ENCODE peak calls at places on chromosomes 12 and 14, in nine cellular contexts. Y is neural progenitor cell, K is AG04450, D is IMR-90, J is left lung, E is foreskin fibroblast, B is GM12865, P is A549, I is endothelial cell. T is an unnamed sample.

GRCh38 chr12:113073586-113073985 is 17.1 kb downstream of the DTX1 start:
- DNase-seq in Y (no peak), D (no peak), K (no peak), B (no peak), E (no peak), J (no peak), P (no peak), I (no peak), T (no peak)

GRCh38 chr14:69043007-69043444 is 63.9 kb upstream of the ACTN1 start:
- DNase-seq in B (no peak), K (no peak), E (no peak), P (no peak), J (peak), I (no peak), Y (no peak), D (no peak), T (no peak)

GRCh38 chr14:80425686-80426085 is 214.4 kb upstream of the DIO2 start:
- DNase-seq in I (no peak), E (peak), P (peak), J (no peak), D (peak), B (no peak), Y (no peak), K (peak), T (no peak)

GRCh38 chr12:54208591-54208990 is 19.8 kb upstream of the SMUG1 start:
- DNase-seq in E (no peak), Y (no peak), J (no peak), D (no peak), K (no peak), I (no peak), P (no peak), B (no peak), T (no peak)

GRCh38 chr12:29702222-29702621 is 81.5 kb downstream of the TMTC1 start:
- DNase-seq in I (no peak), J (no peak), D (no peak), Y (no peak), E (no peak), P (no peak), B (no peak), K (no peak), T (no peak)

GRCh38 chr14:95322646-95323045 is 2.9 kb upstream of the CLMN start:
- DNase-seq in Y (no peak), E (no peak), D (no peak), J (no peak), B (no peak), K (no peak), P (peak), I (no peak), T (no peak)

GRCh38 chr12:117033382-117034045 is 65.7 kb downstream of the TESC start:
- DNase-seq in B (no peak), J (peak), K (no peak), Y (no peak), P (no peak), I (no peak), E (no peak), D (no peak), T (peak)

GRCh38 chr14:80679273-80679672 is 262.3 kb downstream of the CEP128 start:
- DNase-seq in I (no peak), D (no peak), E (no peak), B (no peak), Y (no peak), P (no peak), K (no peak), J (no peak), T (no peak)

GRCh38 chr12:76470028-76470939 is 89.3 kb downstream of the OSBPL8 start:
- DNase-seq in J (no peak), I (no peak), K (peak), Y (no peak), P (peak), E (peak), B (peak), D (peak), T (no peak)

GRCh38 chr12:8156845-8157244 is at the start of gene ZNF705A:
- DNase-seq in E (peak), Y (no peak), D (peak), K (peak), I (no peak), P (peak), J (no peak), B (no peak), T (no peak)

GRCh38 chr14:50335989-50336391 is 23.9 kb downstream of the DMAC2L start:
- DNase-seq in Y (peak), B (no peak), I (peak), P (no peak), E (peak), K (no peak), D (peak), J (no peak), T (no peak)

GRCh38 chr12:98296462-98297079 is 218.8 kb upstream of the TMPO start:
- DNase-seq in D (no peak), Y (peak), J (no peak), B (no peak), E (no peak), P (no peak), I (no peak), K (no peak), T (no peak)

GRCh38 chr12:123427036-123427769 is 9.3 kb downstream of the RILPL2 start:
- DNase-seq in J (no peak), B (peak), D (no peak), I (no peak), P (no peak), E (no peak), K (no peak), Y (no peak), T (no peak)

GRCh38 chr12:20415013-20415412 is 46.7 kb downstream of the PDE3A start:
- DNase-seq in D (no peak), J (no peak), K (no peak), Y (no peak), E (no peak), P (no peak), I (no peak), B (no peak), T (no peak)

GRCh38 chr12:57110189-57111045 is 745 bp downstream of the STAT6 start:
- DNase-seq in E (peak), I (peak), B (peak), P (peak), K (no peak), Y (peak), D (peak), J (peak), T (no peak)

GRCh38 chr12:30599631-30600030 is 96.0 kb downstream of the IPO8 start:
- DNase-seq in B (no peak), Y (no peak), P (peak), E (peak), J (no peak), I (no peak), D (peak), K (peak), T (no peak)

GRCh38 chr12:66251049-66251448 is 51.2 kb upstream of the HELB start:
- DNase-seq in E (no peak), B (no peak), J (no peak), I (no peak), P (no peak), D (no peak), Y (no peak), K (no peak), T (no peak)

GRCh38 chr12:116693259-116694227 is 44.3 kb downstream of the SPRING1 start:
- DNase-seq in D (no peak), P (no peak), E (no peak), K (no peak), B (no peak), Y (peak), I (no peak), J (no peak), T (no peak)

GRCh38 chr12:31118347-31118830 is 44.7 kb downstream of the DDX11 start:
- DNase-seq in D (no peak), J (peak), Y (peak), E (no peak), P (peak), B (no peak), K (no peak), I (no peak), T (no peak)

GRCh38 chr14:94564381-94564780 is 3.1 kb downstream of the SERPINA4 start:
- DNase-seq in B (no peak), Y (no peak), J (no peak), P (no peak), I (no peak), E (no peak), K (no peak), D (no peak), T (no peak)

GRCh38 chr14:89660183-89660582 is 243.2 kb upstream of the FOXN3 start:
- DNase-seq in B (no peak), D (peak), J (no peak), Y (no peak), I (no peak), K (no peak), P (no peak), E (peak), T (no peak)

GRCh38 chr12:74985986-74986319 is 223.7 kb downstream of the KCNC2 start:
- DNase-seq in B (no peak), E (no peak), K (no peak), P (no peak), Y (no peak), D (no peak), J (peak), I (no peak), T (peak)

GRCh38 chr14:49461529-49462401 is 124.4 kb downstream of the RPS29 start:
- DNase-seq in Y (peak), I (peak), P (peak), E (peak), D (peak), K (peak), J (no peak), B (peak), T (no peak)

GRCh38 chr14:79986251-79986650 is 225.1 kb downstream of the DIO2 start:
- DNase-seq in P (no peak), E (no peak), J (no peak), K (no peak), Y (no peak), I (no peak), D (no peak), B (no peak), T (no peak)

GRCh38 chr12:26034371-26035142 is 76.1 kb downstream of the RASSF8 start:
- DNase-seq in D (peak), I (no peak), J (no peak), K (no peak), P (no peak), Y (no peak), E (peak), B (no peak), T (no peak)

GRCh38 chr12:92208613-92209121 is 63.0 kb upstream of the BTG1 start:
- DNase-seq in E (peak), I (no peak), Y (peak), K (no peak), P (peak), J (no peak), B (peak), D (peak), T (no peak)

GRCh38 chr14:97177016-97177415 is 379.8 kb downstream of the VRK1 start:
- DNase-seq in K (no peak), D (no peak), E (no peak), P (peak), B (peak), I (peak), Y (peak), J (no peak), T (no peak)

GRCh38 chr14:45699451-45699850 is 446.4 kb upstream of the MIS18BP1 start:
- DNase-seq in K (no peak), E (no peak), J (no peak), I (no peak), D (no peak), P (no peak), Y (no peak), B (no peak), T (no peak)

GRCh38 chr14:54331516-54331915 is 65.3 kb upstream of the CDKN3 start:
- DNase-seq in K (no peak), I (no peak), Y (no peak), P (no peak), B (no peak), E (no peak), D (no peak), J (no peak), T (no peak)

GRCh38 chr14:54325766-54326165 is 71.0 kb upstream of the CDKN3 start:
- DNase-seq in E (no peak), Y (no peak), K (no peak), D (no peak), J (no peak), I (no peak), P (no peak), B (no peak), T (no peak)

GRCh38 chr14:54330876-54331275 is 65.9 kb upstream of the CDKN3 start:
- DNase-seq in B (no peak), P (no peak), K (no peak), J (no peak), E (no peak), D (no peak), I (peak), Y (no peak), T (no peak)

GRCh38 chr14:54332490-54332889 is 64.3 kb upstream of the CDKN3 start:
- DNase-seq in K (no peak), P (no peak), B (no peak), J (no peak), E (no peak), D (no peak), I (no peak), Y (no peak), T (no peak)

DNA sequence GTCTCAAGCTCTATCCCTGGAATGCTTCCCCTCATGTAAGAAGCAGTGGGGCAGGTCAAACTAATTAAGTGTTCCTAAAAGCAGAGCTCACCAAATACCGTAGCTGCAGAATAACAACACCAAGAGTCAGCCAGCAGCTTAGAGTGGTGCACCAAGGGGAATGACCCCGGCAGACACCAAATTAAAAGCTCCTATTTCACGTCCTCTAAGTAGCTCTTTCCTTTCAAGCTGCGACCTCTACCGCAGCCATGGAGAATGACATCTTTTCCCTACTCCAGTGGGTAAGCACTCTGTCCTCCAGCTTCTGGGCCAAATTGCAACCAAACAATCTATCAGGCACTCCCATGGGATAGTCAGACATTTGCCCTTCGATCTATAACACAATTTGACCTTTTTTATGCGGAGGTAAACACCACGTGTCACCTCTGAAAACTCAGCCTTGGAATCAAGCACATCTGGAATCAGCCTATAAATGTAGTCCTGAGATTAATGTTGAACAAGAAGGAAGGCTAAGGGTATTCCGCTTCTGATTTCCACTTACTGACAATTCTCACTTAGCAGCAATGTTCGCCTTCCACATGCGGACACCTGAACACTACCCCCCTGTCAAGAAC is 67.6 kb upstream of the CDKN3 start:
- DNase-seq in D (peak), E (peak), Y (peak), P (peak), K (no peak), I (peak), J (no peak), B (peak), T (no peak)
- TF ChIP-seq CTCF in D (peak), E (peak), Y (peak), P (peak), K (peak), I (peak), J (peak), B (peak), T (peak)

GRCh38 chr12:73841963-73842362 is 695.7 kb upstream of the ATXN7L3B start:
- DNase-seq in D (no peak), K (no peak), B (no peak), P (no peak), E (no peak), J (no peak), I (no peak), Y (no peak), T (no peak)
- TF ChIP-seq CTCF in D (no peak), K (no peak), B (no peak), P (no peak), E (no peak), J (no peak), I (no peak), Y (no peak), T (no peak)

GRCh38 chr12:11014234-11014633 is 8.2 kb downstream of the TAS2R19 start:
- DNase-seq in K (no peak), B (no peak), P (no peak), J (no peak), D (peak), I (no peak), E (no peak), Y (no peak), T (no peak)

GRCh38 chr12:11016937-11017336 is 5.5 kb downstream of the TAS2R19 start:
- DNase-seq in J (no peak), P (no peak), K (no peak), D (no peak), Y (no peak), B (no peak), E (no peak), I (no peak), T (no peak)

DNA sequence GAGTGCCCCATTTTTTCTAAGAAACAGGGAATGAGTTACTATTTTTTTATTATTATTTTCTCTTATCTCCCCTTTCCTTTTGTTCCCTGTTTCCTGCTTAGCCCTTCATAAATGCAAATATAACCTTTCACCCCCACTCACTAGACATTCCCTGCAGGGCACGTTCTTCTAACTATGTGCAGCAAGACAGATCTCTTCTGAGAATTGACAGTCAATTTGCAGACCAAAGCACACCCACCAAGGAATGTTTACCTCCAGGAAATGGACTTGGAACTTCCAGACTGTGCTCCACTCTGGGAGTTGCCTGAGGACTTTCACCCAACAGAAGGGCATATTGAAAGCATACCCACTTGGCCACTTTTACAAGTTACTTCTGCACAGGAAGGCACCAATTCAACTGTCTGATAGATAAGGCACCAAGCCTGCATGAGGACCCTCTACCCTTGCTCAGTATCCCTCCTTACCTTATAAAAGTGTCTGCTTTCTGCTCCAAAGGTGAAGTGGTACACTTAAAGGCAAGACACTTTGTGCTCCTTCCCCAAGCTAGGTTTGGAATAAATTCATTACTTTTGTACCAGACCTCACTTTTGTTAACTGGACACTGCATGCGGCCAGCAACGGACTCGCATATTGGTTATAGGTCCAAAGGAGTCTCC is 6.5 kb downstream of the TAS2R19 start:
- DNase-seq in D (no peak), I (no peak), Y (no peak), J (no peak), P (peak), B (no peak), E (no peak), K (no peak), T (no peak)
- TF ChIP-seq CTCF in D (no peak), I (no peak), Y (no peak), J (no peak), P (no peak), B (no peak), E (no peak), K (no peak), T (no peak)

GRCh38 chr12:40946612-40947194 is 241.4 kb upstream of the PDZRN4 start:
- DNase-seq in P (peak), Y (peak), K (no peak), J (no peak), I (no peak), E (peak), B (peak), D (peak), T (no peak)
- TF ChIP-seq CTCF in P (peak), Y (peak), K (peak), J (peak), I (peak), E (peak), B (peak), D (peak), T (peak)

DNA sequence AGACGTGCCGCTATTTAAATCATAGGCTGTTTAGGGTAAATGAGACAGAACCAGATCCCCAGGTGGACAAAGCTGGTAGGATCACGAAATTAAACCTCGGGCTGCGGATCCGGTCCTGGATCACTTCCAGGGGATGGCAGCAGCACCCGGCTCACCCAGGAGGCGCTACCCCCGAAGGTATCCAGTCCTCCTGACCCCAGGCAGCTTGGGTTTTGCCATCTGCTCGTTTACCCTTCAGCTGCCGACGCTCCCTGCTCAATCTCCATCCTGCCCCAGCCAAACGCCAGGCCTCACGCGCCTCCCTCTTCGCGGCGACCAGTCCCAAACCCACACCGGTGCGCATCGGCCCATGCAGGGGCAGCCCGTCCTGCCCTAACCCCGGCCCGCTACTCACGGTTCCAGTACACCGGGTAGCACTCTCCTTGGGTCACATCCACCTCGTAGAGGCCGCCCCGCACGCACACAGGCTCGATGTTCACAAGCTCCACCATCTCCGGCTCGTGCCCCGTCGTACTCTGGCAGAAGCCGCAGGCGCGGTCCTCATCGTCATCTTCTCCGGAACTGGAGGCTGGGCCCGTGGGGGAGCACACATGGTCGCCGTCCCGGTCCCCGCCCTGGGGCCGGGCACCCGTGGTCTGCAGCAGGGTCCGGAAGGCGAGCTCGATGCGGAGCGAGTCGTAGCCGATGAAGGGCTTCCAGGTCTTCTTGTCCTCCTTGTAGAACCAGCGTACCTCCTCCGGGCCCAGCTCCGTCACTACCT is 1.1 kb downstream of the DDHD1 start:
- DNase-seq in P (peak), B (peak), D (peak), J (peak), Y (peak), I (peak), E (peak), K (no peak), T (peak)
- TF ChIP-seq CTCF in P (peak), B (no peak), D (peak), J (no peak), Y (peak), I (no peak), E (no peak), K (no peak), T (peak)

GRCh38 chr14:70107309-70107708 is 81.4 kb downstream of the SLC8A3 start:
- DNase-seq in D (no peak), Y (no peak), P (no peak), B (no peak), J (no peak), K (no peak), E (no peak), I (no peak), T (no peak)
- TF ChIP-seq CTCF in D (no peak), Y (no peak), P (no peak), B (no peak), J (no peak), K (no peak), E (no peak), I (no peak), T (no peak)

DNA sequence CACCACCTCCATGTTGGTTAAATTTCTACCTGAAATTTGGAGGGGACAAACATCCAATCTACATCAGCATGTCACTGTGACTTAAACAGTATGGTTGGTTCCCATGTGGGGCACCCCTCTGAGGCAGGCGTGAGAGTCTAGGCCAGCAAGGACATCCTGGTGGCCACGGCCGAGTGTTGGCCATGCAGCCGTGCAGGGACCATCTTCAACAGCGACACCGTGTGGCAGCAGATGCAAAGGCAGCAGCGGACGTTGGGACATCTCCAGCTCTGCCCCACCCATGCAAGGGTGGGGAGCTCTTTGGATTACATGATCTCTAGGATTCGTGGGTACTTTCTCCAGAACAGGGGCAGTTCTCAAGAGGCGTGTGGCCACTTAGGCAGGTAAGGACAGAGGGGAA is 49.8 kb downstream of the NOC4L start:
- DNase-seq in P (peak), I (no peak), E (no peak), B (no peak), J (no peak), K (no peak), D (no peak), Y (peak), T (no peak)
- TF ChIP-seq CTCF in P (peak), I (peak), E (no peak), B (no peak), J (no peak), K (peak), D (no peak), Y (peak), T (peak)

T was measured in chondrocyte.